ENCODE peak calls at places on chromosomes 7 and 10, in ten cellular contexts. K is hippocampal formation; I is stimulated activated CD8-positive, alpha-beta memory T cell treated with anti-CD3 and anti-CD28 coated beads, Interleukin-4, amount 100 ng/mL, for 4 hours; J is mucosa of gallbladder; H is prostate gland; R is Right ventricle myocardium superior; P is endothelial cell; A is HT1080; T is CD4-positive, CD25-positive, alpha-beta regulatory T cell; V is activated CD4-positive, alpha-beta T cell treated with anti-CD3 and anti-CD28 coated beads, Interleukin-2, amount 50 U/mL, for 4 hours. L is an unnamed sample.

GRCh38 chr10:32446701-32447406 is 914 bp downstream of the CCDC7 start:
- DNase-seq in K (no peak), I (no peak), J (no peak), H (no peak), R (no peak), P (no peak), A (peak), T (peak), V (no peak), L (peak)

GRCh38 chr10:77875730-77876129 is 50.8 kb downstream of the DLG5 start:
- DNase-seq in K (no peak), I (no peak), J (no peak), H (no peak), R (no peak), P (no peak), A (no peak), T (no peak), V (no peak), L (no peak)

GRCh38 chr10:99777918-99778716 is 4.3 kb upstream of the ABCC2 start:
- DNase-seq in K (no peak), I (no peak), J (peak), H (no peak), R (no peak), P (no peak), A (no peak), T (peak), V (no peak), L (no peak)

GRCh38 chr10:125004571-125005311 is 62.8 kb downstream of the ZRANB1 start:
- DNase-seq in K (no peak), I (no peak), J (no peak), H (no peak), R (no peak), P (no peak), A (no peak), T (no peak), V (no peak), L (no peak)

GRCh38 chr10:77943086-77943901 is 16.7 kb upstream of the DLG5 start:
- DNase-seq in K (no peak), I (no peak), J (peak), H (peak), R (no peak), P (no peak), A (peak), T (no peak), V (no peak), L (peak)

GRCh38 chr10:102721954-102722353 is 7.5 kb downstream of the SFXN2 start:
- DNase-seq in K (no peak), I (no peak), J (no peak), H (no peak), R (no peak), P (no peak), A (no peak), T (no peak), V (no peak), L (no peak)

GRCh38 chr7:47536705-47537611 is 45.0 kb downstream of the TNS3 start:
- DNase-seq in K (no peak), I (no peak), J (peak), H (peak), R (peak), P (peak), A (no peak), T (no peak), V (no peak), L (peak)

GRCh38 chr7:135837675-135838074 is 89.1 kb upstream of the FAM180A start:
- DNase-seq in K (no peak), I (no peak), J (no peak), H (no peak), R (no peak), P (no peak), A (no peak), T (no peak), V (no peak), L (no peak)

GRCh38 chr10:78512205-78512550 is 478.5 kb downstream of the RPS24 start:
- DNase-seq in K (no peak), I (no peak), J (no peak), H (no peak), R (no peak), P (no peak), A (no peak), T (no peak), V (no peak), L (no peak)

GRCh38 chr7:47627580-47628283 is 45.8 kb upstream of the TNS3 start:
- DNase-seq in K (no peak), I (no peak), J (no peak), H (no peak), R (no peak), P (no peak), A (no peak), T (no peak), V (no peak), L (no peak)

GRCh38 chr7:15720849-15721471 is 34.5 kb upstream of the MEOX2 start:
- DNase-seq in K (peak), I (no peak), J (peak), H (no peak), R (no peak), P (peak), A (peak), T (peak), V (no peak), L (peak)

GRCh38 chr7:37920619-37921339 is at the start of gene EPDR1:
- DNase-seq in K (peak), I (no peak), J (peak), H (peak), R (peak), P (peak), A (peak), T (peak), V (no peak), L (peak)

GRCh38 chr7:84490661-84491060 is 296.1 kb upstream of the SEMA3A start:
- DNase-seq in K (no peak), I (no peak), J (no peak), H (no peak), R (no peak), P (no peak), A (no peak), T (no peak), V (no peak), L (peak)

GRCh38 chr7:116526897-116527296 is 2.1 kb downstream of the CAV1 start:
- DNase-seq in K (no peak), I (no peak), J (no peak), H (no peak), R (no peak), P (no peak), A (peak), T (no peak), V (no peak), L (peak)

GRCh38 chr7:91883676-91884362 is 3.3 kb upstream of the MTERF1 start:
- DNase-seq in K (no peak), I (no peak), J (no peak), H (no peak), R (no peak), P (no peak), A (no peak), T (no peak), V (no peak), L (peak)

L was measured in RPMI7951.